ENCODE peak calls at places on chromosomes 11 and 22, in six cellular contexts. One of them, this sample, is unnamed.

GRCh38 chr22:40237241-40237640 is 59.5 kb downstream of the TNRC6B start:
- DNase-seq in lung: no peak
- DNase-seq in Peyer's patch: no peak
- DNase-seq in upper lobe of right lung: no peak
- DNase-seq in fibroblast of pulmonary artery: no peak
- DNase-seq in transverse colon: no peak
- DNase-seq in this sample: no peak

GRCh38 chr11:65026810-65027209 is 429 bp upstream of the SNX15 start:
- DNase-seq in lung: no peak
- DNase-seq in Peyer's patch: no peak
- DNase-seq in upper lobe of right lung: no peak
- DNase-seq in fibroblast of pulmonary artery: no peak
- DNase-seq in transverse colon: no peak
- DNase-seq in this sample: no peak

GRCh38 chr11:79083346-79083745 is 357.5 kb downstream of the TENM4 start:
- DNase-seq in lung: no peak
- DNase-seq in Peyer's patch: no peak
- DNase-seq in upper lobe of right lung: no peak
- DNase-seq in fibroblast of pulmonary artery: peak; percentile 50
- DNase-seq in transverse colon: no peak
- DNase-seq in this sample: no peak

GRCh38 chr11:116418388-116419041 is 354.3 kb downstream of the BUD13 start:
- DNase-seq in lung: no peak
- DNase-seq in Peyer's patch: no peak
- DNase-seq in upper lobe of right lung: no peak
- DNase-seq in fibroblast of pulmonary artery: no peak
- DNase-seq in transverse colon: no peak
- DNase-seq in this sample: no peak

GRCh38 chr11:14261094-14261493 is 97.9 kb downstream of the RRAS2 start:
- DNase-seq in lung: no peak
- DNase-seq in Peyer's patch: no peak
- DNase-seq in upper lobe of right lung: no peak
- DNase-seq in fibroblast of pulmonary artery: no peak
- DNase-seq in transverse colon: no peak
- DNase-seq in this sample: no peak

GRCh38 chr11:68987211-68987610 is 6.4 kb upstream of the MRGPRD start:
- DNase-seq in lung: no peak
- DNase-seq in Peyer's patch: no peak
- DNase-seq in upper lobe of right lung: no peak
- DNase-seq in fibroblast of pulmonary artery: no peak
- DNase-seq in transverse colon: no peak
- DNase-seq in this sample: no peak

GRCh38 chr11:64629796-64630562 is 39.0 kb downstream of the SLC22A12 start:
- DNase-seq in lung: no peak
- DNase-seq in Peyer's patch: no peak
- DNase-seq in upper lobe of right lung: no peak
- DNase-seq in fibroblast of pulmonary artery: no peak
- DNase-seq in transverse colon: peak; percentile 54
- DNase-seq in this sample: no peak

GRCh38 chr11:8333431-8334401 is 70.0 kb upstream of the LMO1 start:
- DNase-seq in lung: no peak
- DNase-seq in Peyer's patch: no peak
- DNase-seq in upper lobe of right lung: no peak
- DNase-seq in fibroblast of pulmonary artery: no peak
- DNase-seq in transverse colon: no peak
- DNase-seq in this sample: no peak

GRCh38 chr11:62431171-62431895 is 12.5 kb downstream of the SCGB1A1 start:
- DNase-seq in lung: no peak
- DNase-seq in Peyer's patch: no peak
- DNase-seq in upper lobe of right lung: no peak
- DNase-seq in fibroblast of pulmonary artery: peak; percentile 56
- DNase-seq in transverse colon: no peak
- DNase-seq in this sample: no peak

GRCh38 chr11:76766521-76766920 is 16.6 kb upstream of the TSKU start:
- DNase-seq in lung: no peak
- DNase-seq in Peyer's patch: peak; percentile 25
- DNase-seq in upper lobe of right lung: no peak
- DNase-seq in fibroblast of pulmonary artery: no peak
- DNase-seq in transverse colon: no peak
- DNase-seq in this sample: peak; percentile 8

GRCh38 chr11:2783536-2784082 is 83.8 kb upstream of the KCNQ1OT1 start:
- DNase-seq in lung: no peak
- DNase-seq in Peyer's patch: no peak
- DNase-seq in upper lobe of right lung: no peak
- DNase-seq in fibroblast of pulmonary artery: no peak
- DNase-seq in transverse colon: no peak
- DNase-seq in this sample: no peak

GRCh38 chr11:89184021-89184420 is 6.3 kb downstream of the TYR start:
- DNase-seq in lung: no peak
- DNase-seq in Peyer's patch: no peak
- DNase-seq in upper lobe of right lung: no peak
- DNase-seq in fibroblast of pulmonary artery: no peak
- DNase-seq in transverse colon: no peak
- DNase-seq in this sample: no peak

GRCh38 chr22:39293766-39294368 is 25.6 kb downstream of the RPL3 start:
- DNase-seq in lung: no peak
- DNase-seq in Peyer's patch: no peak
- DNase-seq in upper lobe of right lung: no peak
- DNase-seq in fibroblast of pulmonary artery: no peak
- DNase-seq in transverse colon: no peak
- DNase-seq in this sample: no peak

GRCh38 chr11:63917685-63918523 is 940 bp upstream of the RCOR2 start:
- DNase-seq in lung: no peak
- DNase-seq in Peyer's patch: peak; percentile 68
- DNase-seq in upper lobe of right lung: no peak
- DNase-seq in fibroblast of pulmonary artery: peak; percentile 17
- DNase-seq in transverse colon: peak; percentile 62
- DNase-seq in this sample: peak; percentile 36

GRCh38 chr11:71334191-71334590 is 81.8 kb upstream of the SHANK2 start:
- DNase-seq in lung: no peak
- DNase-seq in Peyer's patch: no peak
- DNase-seq in upper lobe of right lung: peak; percentile 40
- DNase-seq in fibroblast of pulmonary artery: no peak
- DNase-seq in transverse colon: no peak
- DNase-seq in this sample: no peak

GRCh38 chr11:56152333-56152732 is 7.8 kb downstream of the OR8K5 start:
- DNase-seq in lung: no peak
- DNase-seq in Peyer's patch: no peak
- DNase-seq in upper lobe of right lung: no peak
- DNase-seq in fibroblast of pulmonary artery: no peak
- DNase-seq in transverse colon: no peak
- DNase-seq in this sample: no peak

GRCh38 chr11:30916764-30917163 is 330.6 kb upstream of the MPPED2 start:
- DNase-seq in lung: no peak
- DNase-seq in Peyer's patch: no peak
- DNase-seq in upper lobe of right lung: no peak
- DNase-seq in fibroblast of pulmonary artery: no peak
- DNase-seq in transverse colon: no peak
- DNase-seq in this sample: no peak

GRCh38 chr11:72353861-72354260 is 80.5 kb downstream of the CLPB start:
- DNase-seq in lung: no peak
- DNase-seq in Peyer's patch: no peak
- DNase-seq in upper lobe of right lung: no peak
- DNase-seq in fibroblast of pulmonary artery: peak; percentile 28
- DNase-seq in transverse colon: no peak
- DNase-seq in this sample: no peak

GRCh38 chr11:126115820-126116319 is 53.2 kb upstream of the CDON start:
- DNase-seq in lung: peak; percentile 79
- DNase-seq in Peyer's patch: peak; percentile 78
- DNase-seq in upper lobe of right lung: peak; percentile 84
- DNase-seq in fibroblast of pulmonary artery: peak; percentile 73
- DNase-seq in transverse colon: peak; percentile 73
- DNase-seq in this sample: no peak

GRCh38 chr11:21933095-21933494 is 259.8 kb upstream of the ANO5 start:
- DNase-seq in lung: no peak
- DNase-seq in Peyer's patch: no peak
- DNase-seq in upper lobe of right lung: no peak
- DNase-seq in fibroblast of pulmonary artery: no peak
- DNase-seq in transverse colon: no peak
- DNase-seq in this sample: no peak

GRCh38 chr22:19036523-19037273 is 85.5 kb downstream of the DGCR2 start:
- DNase-seq in lung: no peak
- DNase-seq in Peyer's patch: no peak
- DNase-seq in upper lobe of right lung: peak; percentile 53
- DNase-seq in fibroblast of pulmonary artery: peak; percentile 14
- DNase-seq in transverse colon: no peak
- DNase-seq in this sample: no peak

GRCh38 chr22:39908737-39909136 is 7.9 kb downstream of the GRAP2 start:
- DNase-seq in lung: no peak
- DNase-seq in Peyer's patch: no peak
- DNase-seq in upper lobe of right lung: no peak
- DNase-seq in fibroblast of pulmonary artery: no peak
- DNase-seq in transverse colon: no peak
- DNase-seq in this sample: no peak

GRCh38 chr22:27801197-27801615 is 350 bp downstream of the MN1 start:
- DNase-seq in lung: no peak
- DNase-seq in Peyer's patch: no peak
- DNase-seq in upper lobe of right lung: peak; percentile 69
- DNase-seq in fibroblast of pulmonary artery: peak; percentile 48
- DNase-seq in transverse colon: peak; percentile 30
- DNase-seq in this sample: peak; percentile 31

GRCh38 chr11:126061707-126062678 is 673 bp downstream of the CDON start:
- DNase-seq in lung: peak; percentile 44
- DNase-seq in Peyer's patch: no peak
- DNase-seq in upper lobe of right lung: no peak
- DNase-seq in fibroblast of pulmonary artery: peak; percentile 12
- DNase-seq in transverse colon: peak; percentile 31
- DNase-seq in this sample: peak; percentile 14

GRCh38 chr11:113623114-113623513 is 83.0 kb downstream of the TMPRSS5 start:
- DNase-seq in lung: no peak
- DNase-seq in Peyer's patch: no peak
- DNase-seq in upper lobe of right lung: no peak
- DNase-seq in fibroblast of pulmonary artery: no peak
- DNase-seq in transverse colon: no peak
- DNase-seq in this sample: no peak

DNA sequence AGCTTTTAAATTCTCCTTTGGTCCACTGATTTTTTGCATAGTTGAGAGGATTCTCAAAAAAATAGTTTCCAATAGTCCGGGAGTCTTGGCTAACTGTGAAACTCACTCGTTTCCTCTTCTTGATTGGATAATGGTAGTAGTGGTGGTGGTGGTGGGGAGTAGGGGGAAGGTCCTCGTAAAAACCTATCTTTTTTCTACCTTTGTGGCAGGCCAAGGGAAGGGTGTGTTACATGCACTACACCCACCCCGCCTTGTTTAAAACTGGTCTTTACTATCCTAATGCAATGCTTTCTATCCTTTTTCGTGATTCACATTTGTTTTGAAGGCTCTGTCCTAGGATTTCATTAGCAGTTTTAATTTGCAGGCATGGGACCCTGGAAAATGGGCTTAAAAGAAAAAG is 4.8 kb downstream of the TEAD1 start:
- DNase-seq in lung: no peak
- DNase-seq in Peyer's patch: no peak
- DNase-seq in upper lobe of right lung: no peak
- DNase-seq in fibroblast of pulmonary artery: no peak
- DNase-seq in transverse colon: no peak
- DNase-seq in this sample: no peak
- H3K4me3 ChIP-seq in lung: no peak overlapping the region
- H3K4me3 ChIP-seq in Peyer's patch: no peak overlapping the region
- H3K4me3 ChIP-seq in upper lobe of right lung: no peak overlapping the region
- H3K4me3 ChIP-seq in fibroblast of pulmonary artery: no peak overlapping the region
- H3K4me3 ChIP-seq in transverse colon: no peak overlapping the region
- H3K4me3 ChIP-seq in this sample: no peak overlapping the region

GRCh38 chr11:27233654-27234042 is 129.4 kb downstream of the CCDC34 start:
- DNase-seq in lung: no peak
- DNase-seq in Peyer's patch: no peak
- DNase-seq in upper lobe of right lung: no peak
- DNase-seq in fibroblast of pulmonary artery: no peak
- DNase-seq in transverse colon: peak; percentile 9
- DNase-seq in this sample: no peak
- H3K4me3 ChIP-seq in lung: no peak overlapping the region
- H3K4me3 ChIP-seq in Peyer's patch: no peak overlapping the region
- H3K4me3 ChIP-seq in upper lobe of right lung: no peak overlapping the region
- H3K4me3 ChIP-seq in fibroblast of pulmonary artery: no peak overlapping the region
- H3K4me3 ChIP-seq in transverse colon: no peak overlapping the region
- H3K4me3 ChIP-seq in this sample: no peak overlapping the region

GRCh38 chr11:128497057-128497957 is 90.1 kb downstream of the ETS1 start:
- DNase-seq in lung: no peak
- DNase-seq in Peyer's patch: no peak
- DNase-seq in upper lobe of right lung: no peak
- DNase-seq in fibroblast of pulmonary artery: peak; percentile 96
- DNase-seq in transverse colon: no peak
- DNase-seq in this sample: no peak

GRCh38 chr11:128494418-128495332 is 92.7 kb downstream of the ETS1 start:
- DNase-seq in lung: no peak
- DNase-seq in Peyer's patch: no peak
- DNase-seq in upper lobe of right lung: no peak
- DNase-seq in fibroblast of pulmonary artery: no peak
- DNase-seq in transverse colon: no peak
- DNase-seq in this sample: no peak

GRCh38 chr11:128498846-128499245 is 88.5 kb downstream of the ETS1 start:
- DNase-seq in lung: no peak
- DNase-seq in Peyer's patch: no peak
- DNase-seq in upper lobe of right lung: no peak
- DNase-seq in fibroblast of pulmonary artery: no peak
- DNase-seq in transverse colon: no peak
- DNase-seq in this sample: no peak

GRCh38 chr11:128496249-128496648 is 91.1 kb downstream of the ETS1 start:
- DNase-seq in lung: no peak
- DNase-seq in Peyer's patch: no peak
- DNase-seq in upper lobe of right lung: no peak
- DNase-seq in fibroblast of pulmonary artery: no peak
- DNase-seq in transverse colon: no peak
- DNase-seq in this sample: no peak

GRCh38 chr11:128496684-128497056 is 90.7 kb downstream of the ETS1 start:
- DNase-seq in lung: no peak
- DNase-seq in Peyer's patch: no peak
- DNase-seq in upper lobe of right lung: no peak
- DNase-seq in fibroblast of pulmonary artery: no peak
- DNase-seq in transverse colon: no peak
- DNase-seq in this sample: no peak
- H3K4me3 ChIP-seq in lung: no peak overlapping the region
- H3K4me3 ChIP-seq in Peyer's patch: peak overlapping the region; percentile 14
- H3K4me3 ChIP-seq in upper lobe of right lung: no peak overlapping the region
- H3K4me3 ChIP-seq in fibroblast of pulmonary artery: no peak overlapping the region
- H3K4me3 ChIP-seq in transverse colon: peak overlapping the region; percentile 20
- H3K4me3 ChIP-seq in this sample: peak overlapping the region; percentile 32

GRCh38 chr22:46593996-46594946 is 25.9 kb upstream of the GRAMD4 start:
- DNase-seq in lung: no peak
- DNase-seq in Peyer's patch: no peak
- DNase-seq in upper lobe of right lung: no peak
- DNase-seq in fibroblast of pulmonary artery: no peak
- DNase-seq in transverse colon: no peak
- DNase-seq in this sample: no peak

GRCh38 chr22:46593211-46593676 is 26.9 kb upstream of the GRAMD4 start:
- DNase-seq in lung: no peak
- DNase-seq in Peyer's patch: no peak
- DNase-seq in upper lobe of right lung: peak; percentile 79
- DNase-seq in fibroblast of pulmonary artery: no peak
- DNase-seq in transverse colon: peak; percentile 55
- DNase-seq in this sample: no peak

GRCh38 chr22:46591890-46592289 is 28.3 kb upstream of the GRAMD4 start:
- DNase-seq in lung: no peak
- DNase-seq in Peyer's patch: peak; percentile 28
- DNase-seq in upper lobe of right lung: no peak
- DNase-seq in fibroblast of pulmonary artery: no peak
- DNase-seq in transverse colon: no peak
- DNase-seq in this sample: no peak

GRCh38 chr22:46590334-46590733 is 29.9 kb upstream of the GRAMD4 start:
- DNase-seq in lung: no peak
- DNase-seq in Peyer's patch: peak; percentile 47
- DNase-seq in upper lobe of right lung: peak; percentile 70
- DNase-seq in fibroblast of pulmonary artery: no peak
- DNase-seq in transverse colon: no peak
- DNase-seq in this sample: no peak

GRCh38 chr22:46592390-46592872 is 27.8 kb upstream of the GRAMD4 start:
- DNase-seq in lung: no peak
- DNase-seq in Peyer's patch: no peak
- DNase-seq in upper lobe of right lung: no peak
- DNase-seq in fibroblast of pulmonary artery: peak; percentile 41
- DNase-seq in transverse colon: peak; percentile 71
- DNase-seq in this sample: peak; percentile 67
- H3K4me3 ChIP-seq in lung: no peak overlapping the region
- H3K4me3 ChIP-seq in Peyer's patch: no peak overlapping the region
- H3K4me3 ChIP-seq in upper lobe of right lung: peak overlapping the region; percentile 22
- H3K4me3 ChIP-seq in fibroblast of pulmonary artery: peak overlapping the region; percentile 30
- H3K4me3 ChIP-seq in transverse colon: no peak overlapping the region
- H3K4me3 ChIP-seq in this sample: peak overlapping the region; percentile 14

This sample was measured in CD8-positive, alpha-beta memory T cell.